ENCODE peak calls at places on chromosomes 2 and 18, in nine cellular contexts. C, Y, E, Q, X, G, I, H and Z are unnamed samples.

GRCh38 chr2:157443795-157444642 is at the start of gene CYTIP:
- DNase-seq in C (peak), Y (peak), E (no peak), Q (no peak), X (no peak), G (peak), I (no peak), H (no peak), Z (no peak)

GRCh38 chr2:96564563-96564962 is 28.0 kb downstream of the ARID5A start:
- DNase-seq in C (no peak), Y (no peak), E (no peak), Q (no peak), X (no peak), G (no peak), I (no peak), H (no peak), Z (no peak)

GRCh38 chr2:178286636-178287035 is 92.3 kb downstream of the OSBPL6 start:
- DNase-seq in C (no peak), Y (no peak), E (no peak), Q (no peak), X (no peak), G (no peak), I (no peak), H (no peak), Z (no peak)

GRCh38 chr2:161217597-161218185 is 57.5 kb downstream of the TANK start:
- DNase-seq in C (no peak), Y (no peak), E (no peak), Q (no peak), X (no peak), G (no peak), I (no peak), H (no peak), Z (no peak)

GRCh38 chr18:45993441-45993840 is 26.3 kb upstream of the EPG5 start:
- DNase-seq in C (no peak), Y (no peak), E (no peak), Q (no peak), X (no peak), G (no peak), I (no peak), H (no peak), Z (no peak)

GRCh38 chr2:85737481-85737880 is 16.3 kb upstream of the ATOH8 start:
- DNase-seq in C (peak), Y (peak), E (peak), Q (peak), X (no peak), G (peak), I (no peak), H (no peak), Z (peak)

GRCh38 chr2:29663266-29663665 is 258.1 kb downstream of the ALK start:
- DNase-seq in C (no peak), Y (no peak), E (no peak), Q (no peak), X (no peak), G (no peak), I (no peak), H (no peak), Z (no peak)

GRCh38 chr2:209334188-209335017 is 89.4 kb upstream of the MAP2 start:
- DNase-seq in C (peak), Y (peak), E (peak), Q (peak), X (peak), G (peak), I (peak), H (peak), Z (no peak)

GRCh38 chr2:83873110-83873509 is 586.0 kb downstream of the SUCLG1 start:
- DNase-seq in C (no peak), Y (no peak), E (no peak), Q (no peak), X (no peak), G (no peak), I (no peak), H (no peak), Z (no peak)

GRCh38 chr2:207531024-207531411 is 1.3 kb downstream of the CREB1 start:
- DNase-seq in C (no peak), Y (no peak), E (no peak), Q (no peak), X (no peak), G (no peak), I (no peak), H (no peak), Z (no peak)

GRCh38 chr18:62080172-62080571 is 106.7 kb downstream of the PIGN start:
- DNase-seq in C (no peak), Y (no peak), E (no peak), Q (no peak), X (no peak), G (no peak), I (no peak), H (no peak), Z (no peak)

GRCh38 chr18:2939317-2939716 is 73.6 kb downstream of the LPIN2 start:
- DNase-seq in C (peak), Y (peak), E (peak), Q (no peak), X (no peak), G (peak), I (no peak), H (no peak), Z (peak)

GRCh38 chr2:28678944-28679343 is 72.7 kb upstream of the PPP1CB start:
- DNase-seq in C (no peak), Y (no peak), E (no peak), Q (no peak), X (no peak), G (no peak), I (no peak), H (no peak), Z (no peak)

GRCh38 chr2:6952116-6952515 is 34.9 kb downstream of the RNF144A start:
- DNase-seq in C (no peak), Y (no peak), E (no peak), Q (no peak), X (no peak), G (no peak), I (no peak), H (no peak), Z (no peak)

GRCh38 chr2:211127501-211127900 is 571.1 kb downstream of the CPS1 start:
- DNase-seq in C (no peak), Y (no peak), E (no peak), Q (no peak), X (no peak), G (no peak), I (no peak), H (no peak), Z (no peak)

GRCh38 chr2:75327334-75327733 is 128.0 kb upstream of the TACR1 start:
- DNase-seq in C (no peak), Y (no peak), E (no peak), Q (no peak), X (no peak), G (no peak), I (no peak), H (no peak), Z (no peak)

GRCh38 chr18:66511810-66512209 is 92.1 kb downstream of the CDH19 start:
- DNase-seq in C (no peak), Y (no peak), E (no peak), Q (no peak), X (no peak), G (no peak), I (no peak), H (no peak), Z (no peak)

GRCh38 chr2:27003003-27003402 is 29.8 kb upstream of the TMEM214 start:
- DNase-seq in C (no peak), Y (no peak), E (no peak), Q (no peak), X (no peak), G (no peak), I (no peak), H (no peak), Z (no peak)

GRCh38 chr18:44066541-44066940 is 614.1 kb upstream of the SETBP1 start:
- DNase-seq in C (no peak), Y (no peak), E (no peak), Q (no peak), X (no peak), G (no peak), I (no peak), H (no peak), Z (no peak)

GRCh38 chr2:157868993-157869392 is 7.1 kb downstream of the ACVR1 start:
- DNase-seq in C (no peak), Y (no peak), E (no peak), Q (no peak), X (no peak), G (no peak), I (no peak), H (no peak), Z (no peak)

GRCh38 chr18:30094556-30094955 is 948.0 kb downstream of the DSC3 start:
- DNase-seq in C (no peak), Y (no peak), E (no peak), Q (no peak), X (no peak), G (no peak), I (no peak), H (no peak), Z (no peak)

GRCh38 chr18:3061581-3062416 is 48.9 kb upstream of the LPIN2 start:
- DNase-seq in C (no peak), Y (no peak), E (no peak), Q (no peak), X (no peak), G (no peak), I (no peak), H (peak), Z (no peak)

GRCh38 chr2:26347286-26347865 is 787 bp upstream of the ADGRF3 start:
- DNase-seq in C (no peak), Y (no peak), E (no peak), Q (no peak), X (no peak), G (no peak), I (no peak), H (no peak), Z (no peak)

GRCh38 chr18:3008546-3008945 is 4.4 kb downstream of the LPIN2 start:
- DNase-seq in C (no peak), Y (no peak), E (no peak), Q (no peak), X (no peak), G (no peak), I (no peak), H (no peak), Z (no peak)

GRCh38 chr2:128178650-128179460 is 87.9 kb downstream of the UGGT1 start:
- DNase-seq in C (peak), Y (no peak), E (peak), Q (peak), X (peak), G (peak), I (peak), H (peak), Z (no peak)

GRCh38 chr2:129367118-129367517 is 612.3 kb upstream of the RAB6C start:
- DNase-seq in C (no peak), Y (no peak), E (no peak), Q (no peak), X (no peak), G (no peak), I (no peak), H (no peak), Z (no peak)

GRCh38 chr18:79775441-79776221 is 22.1 kb upstream of the KCNG2 start:
- DNase-seq in C (no peak), Y (peak), E (no peak), Q (no peak), X (no peak), G (no peak), I (no peak), H (no peak), Z (peak)

GRCh38 chr2:24199968-24200590 is 25.2 kb downstream of the FAM228A start:
- DNase-seq in C (no peak), Y (no peak), E (no peak), Q (no peak), X (no peak), G (no peak), I (no peak), H (no peak), Z (no peak)

GRCh38 chr2:171316220-171316619 is 117.6 kb downstream of the METTL8 start:
- DNase-seq in C (no peak), Y (no peak), E (no peak), Q (no peak), X (no peak), G (no peak), I (no peak), H (no peak), Z (no peak)

GRCh38 chr2:205683179-205683978 is 1.1 kb downstream of the NRP2 start:
- DNase-seq in C (no peak), Y (no peak), E (no peak), Q (no peak), X (no peak), G (no peak), I (no peak), H (no peak), Z (no peak)

GRCh38 chr2:127650785-127651380 is 4.9 kb downstream of the GPR17 start:
- DNase-seq in C (no peak), Y (no peak), E (peak), Q (no peak), X (no peak), G (no peak), I (no peak), H (no peak), Z (peak)

GRCh38 chr2:222722327-222722946 is 51.0 kb downstream of the MOGAT1 start:
- DNase-seq in C (no peak), Y (no peak), E (no peak), Q (no peak), X (no peak), G (no peak), I (no peak), H (no peak), Z (no peak)

GRCh38 chr2:42925742-42926437 is 133.5 kb upstream of the HAAO start:
- DNase-seq in C (peak), Y (peak), E (peak), Q (peak), X (no peak), G (no peak), I (peak), H (no peak), Z (no peak)

GRCh38 chr2:197614532-197614931 is 60.9 kb downstream of the RFTN2 start:
- DNase-seq in C (no peak), Y (no peak), E (no peak), Q (no peak), X (no peak), G (no peak), I (no peak), H (no peak), Z (no peak)

GRCh38 chr18:9861933-9862332 is 23.8 kb upstream of the TXNDC2 start:
- DNase-seq in C (no peak), Y (no peak), E (no peak), Q (no peak), X (no peak), G (no peak), I (no peak), H (no peak), Z (no peak)

GRCh38 chr18:77086034-77086433 is 46.5 kb downstream of the MBP start:
- DNase-seq in C (no peak), Y (no peak), E (no peak), Q (no peak), X (no peak), G (no peak), I (no peak), H (no peak), Z (no peak)

DNA sequence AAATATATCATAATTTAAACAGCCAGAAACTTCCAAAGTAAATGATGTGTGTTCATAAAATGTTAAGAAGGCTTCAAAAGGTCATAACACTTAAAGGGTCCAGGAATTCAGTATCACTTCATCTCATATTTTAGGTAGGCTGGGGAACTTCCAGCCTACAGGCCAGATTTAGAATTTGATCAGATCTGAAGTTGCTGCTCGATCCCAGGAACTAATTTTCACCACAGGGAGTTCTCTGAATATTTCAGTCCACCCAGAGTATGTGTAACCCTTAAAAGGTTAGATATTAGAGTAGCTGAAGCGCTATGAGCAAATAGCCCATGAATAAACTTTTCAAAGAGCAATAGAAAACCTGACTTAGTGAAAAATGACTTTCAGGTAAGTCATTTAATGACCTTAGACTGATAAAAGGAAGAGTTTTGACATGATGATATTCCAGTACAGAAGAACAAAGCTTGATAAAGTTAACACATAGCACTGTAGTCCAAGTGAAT is 1.7 kb downstream of the WIPF1 start:
- DNase-seq in C (no peak), Y (no peak), E (no peak), Q (no peak), X (no peak), G (no peak), I (no peak), H (no peak), Z (no peak)
- H3K27ac ChIP-seq in C (peak), Y (peak), E (peak), Q (no peak), X (no peak), G (no peak), I (no peak), H (peak), Z (no peak)

GRCh38 chr2:191026377-191026776 is 12.4 kb upstream of the STAT1 start:
- DNase-seq in C (no peak), Y (no peak), E (no peak), Q (no peak), X (no peak), G (no peak), I (no peak), H (no peak), Z (no peak)
- H3K4me3 ChIP-seq in C (no peak), Y (no peak), E (no peak), Q (no peak), X (no peak), G (no peak), I (no peak), H (no peak), Z (no peak)

GRCh38 chr18:50944245-50944917 is 23.5 kb upstream of the ELAC1 start:
- DNase-seq in C (no peak), Y (no peak), E (no peak), Q (no peak), X (no peak), G (no peak), I (no peak), H (no peak), Z (no peak)

GRCh38 chr18:50933684-50934083 is 34.2 kb upstream of the ELAC1 start:
- DNase-seq in C (no peak), Y (no peak), E (no peak), Q (no peak), X (no peak), G (no peak), I (no peak), H (no peak), Z (no peak)

GRCh38 chr18:50937183-50937582 is 30.7 kb upstream of the ELAC1 start:
- DNase-seq in C (no peak), Y (no peak), E (no peak), Q (no peak), X (no peak), G (no peak), I (no peak), H (no peak), Z (no peak)

GRCh38 chr18:50934545-50935211 is 33.2 kb upstream of the ELAC1 start:
- DNase-seq in C (no peak), Y (no peak), E (no peak), Q (no peak), X (no peak), G (no peak), I (no peak), H (no peak), Z (no peak)

GRCh38 chr18:50938912-50939311 is 28.9 kb upstream of the ELAC1 start:
- DNase-seq in C (no peak), Y (no peak), E (no peak), Q (no peak), X (no peak), G (no peak), I (no peak), H (no peak), Z (no peak)
- H3K27ac ChIP-seq in C (no peak), Y (no peak), E (no peak), Q (no peak), X (no peak), G (no peak), I (no peak), H (no peak), Z (no peak)

DNA sequence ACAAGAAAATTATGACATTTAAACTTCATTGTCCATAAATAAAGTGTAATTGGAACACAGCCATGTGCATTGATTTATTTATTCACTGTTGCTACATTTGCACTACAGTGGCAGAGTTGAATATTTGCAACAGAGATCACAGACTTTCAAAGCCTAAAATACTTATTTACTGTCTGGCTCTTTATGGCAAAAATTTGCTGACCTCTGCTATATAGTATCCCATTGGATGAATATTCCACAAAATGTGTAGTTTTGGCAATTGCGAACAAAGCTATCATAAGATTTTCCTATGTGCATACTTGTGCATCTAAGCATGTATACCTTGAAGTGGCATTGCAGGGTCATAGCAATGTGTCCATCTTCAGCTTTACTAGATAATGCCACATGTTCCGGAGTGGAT is 32.1 kb downstream of the CCDC85A start:
- DNase-seq in C (no peak), Y (no peak), E (no peak), Q (no peak), X (no peak), G (no peak), I (no peak), H (no peak), Z (no peak)
- H3K4me3 ChIP-seq in C (no peak), Y (no peak), E (no peak), Q (no peak), X (no peak), G (no peak), I (no peak), H (no peak), Z (no peak)